ENCODE peak calls at places on chromosomes 13 and 19, in nine cellular contexts. R is astrocyte; J is NCI-H2171; Q is activated CD4-positive, alpha-beta T cell treated with anti-CD3 and anti-CD28 coated beads, Interleukin-2, amount 50 U/mL, for 1 hour; H is fibroblast of villous mesenchyme; C is adipocyte; P is fibroblast of lung; X is NCI-H774; V is neural crest cell. K is an unnamed sample.

GRCh38 chr19:39924389-39924788 is 10.0 kb downstream of the FCGBP start:
- DNase-seq in J (no peak), C (no peak), V (no peak), H (no peak), P (no peak), Q (no peak), R (no peak), X (no peak), K (no peak)

GRCh38 chr19:18541992-18542935 is 1.1 kb downstream of the FKBP8 start:
- DNase-seq in H (no peak), R (no peak), C (peak), Q (no peak), P (no peak), X (no peak), J (no peak), V (no peak), K (no peak)

GRCh38 chr19:4431808-4432674 is 25.6 kb downstream of the UBXN6 start:
- DNase-seq in X (no peak), C (no peak), R (no peak), P (no peak), V (no peak), H (no peak), J (no peak), Q (no peak), K (no peak)

GRCh38 chr19:8452446-8453123 is 7.8 kb downstream of the HNRNPM start:
- DNase-seq in X (no peak), P (no peak), V (no peak), C (no peak), J (no peak), R (no peak), H (no peak), Q (no peak), K (no peak)

GRCh38 chr13:99351772-99352171 is 44.6 kb upstream of the GPR183 start:
- DNase-seq in V (no peak), J (no peak), Q (peak), X (no peak), P (no peak), C (no peak), H (no peak), R (no peak), K (no peak)

GRCh38 chr13:112873851-112874750 is 94.9 kb upstream of the MCF2L start:
- DNase-seq in X (peak), R (no peak), H (peak), J (peak), P (peak), V (peak), C (peak), Q (peak), K (peak)

GRCh38 chr19:10474962-10475451 is 28.1 kb downstream of the KEAP1 start:
- DNase-seq in R (no peak), P (no peak), J (no peak), V (no peak), X (no peak), Q (no peak), C (no peak), H (no peak), K (no peak)

GRCh38 chr19:29528350-29528945 is 2.7 kb downstream of the VSTM2B start:
- DNase-seq in C (peak), H (peak), Q (peak), X (no peak), R (peak), V (peak), J (peak), P (peak), K (peak)